ENCODE peak calls at places on chromosomes 5 and 9, in four cellular contexts. B is heart left ventricle, G is MCF 10A, J is HFFc6. F is an unnamed sample.

GRCh38 chr5:1295650-1296037 is 776 bp upstream of the TERT start:
- DNase-seq in B (peak; percentile 61), J (no peak), G (no peak), F (no peak)

GRCh38 chr5:154422298-154422697 is 23.5 kb upstream of the SAP30L start:
- DNase-seq in B (no peak), G (no peak), J (no peak), F (no peak)

GRCh38 chr9:87535817-87536539 is 38.3 kb downstream of the DAPK1 start:
- DNase-seq in G (no peak), B (no peak), J (no peak), F (peak; percentile 46)

GRCh38 chr9:35790385-35791291 is 753 bp upstream of the NPR2 start:
- DNase-seq in B (peak; percentile 68), G (peak; percentile 78), J (peak; percentile 73), F (peak; percentile 90)

GRCh38 chr9:34252670-34253459 is 74.0 kb downstream of the UBAP1 start:
- DNase-seq in J (peak; percentile 56), B (no peak), G (peak; percentile 64), F (peak; percentile 61)

GRCh38 chr5:16489322-16489791 is 23.8 kb upstream of the ZNF622 start:
- DNase-seq in J (peak; percentile 60), G (peak; percentile 48), B (no peak), F (peak; percentile 21)

GRCh38 chr5:52809884-52810283 is 22.2 kb downstream of the ITGA1 start:
- DNase-seq in G (peak; percentile 30), B (no peak), J (peak; percentile 45), F (no peak)

GRCh38 chr9:75175395-75175794 is 87.1 kb downstream of the OSTF1 start:
- DNase-seq in G (no peak), J (no peak), B (no peak), F (no peak)

GRCh38 chr9:93210324-93210973 is 26.5 kb downstream of the WNK2 start:
- DNase-seq in B (peak; percentile 61), G (no peak), J (no peak), F (no peak)

GRCh38 chr9:78196258-78196657 is 39.6 kb upstream of the CEP78 start:
- DNase-seq in G (no peak), B (no peak), J (no peak), F (no peak)

GRCh38 chr9:108234811-108235210 is 621.0 kb downstream of the ACTL7B start:
- DNase-seq in J (no peak), G (no peak), B (no peak), F (no peak)

GRCh38 chr5:19802686-19803085 is 185.3 kb downstream of the CDH18 start:
- DNase-seq in J (no peak), G (no peak), B (no peak), F (no peak)

GRCh38 chr5:143135832-143136551 is 267.5 kb downstream of the NR3C1 start:
- DNase-seq in J (no peak), B (no peak), G (no peak), F (no peak)

DNA sequence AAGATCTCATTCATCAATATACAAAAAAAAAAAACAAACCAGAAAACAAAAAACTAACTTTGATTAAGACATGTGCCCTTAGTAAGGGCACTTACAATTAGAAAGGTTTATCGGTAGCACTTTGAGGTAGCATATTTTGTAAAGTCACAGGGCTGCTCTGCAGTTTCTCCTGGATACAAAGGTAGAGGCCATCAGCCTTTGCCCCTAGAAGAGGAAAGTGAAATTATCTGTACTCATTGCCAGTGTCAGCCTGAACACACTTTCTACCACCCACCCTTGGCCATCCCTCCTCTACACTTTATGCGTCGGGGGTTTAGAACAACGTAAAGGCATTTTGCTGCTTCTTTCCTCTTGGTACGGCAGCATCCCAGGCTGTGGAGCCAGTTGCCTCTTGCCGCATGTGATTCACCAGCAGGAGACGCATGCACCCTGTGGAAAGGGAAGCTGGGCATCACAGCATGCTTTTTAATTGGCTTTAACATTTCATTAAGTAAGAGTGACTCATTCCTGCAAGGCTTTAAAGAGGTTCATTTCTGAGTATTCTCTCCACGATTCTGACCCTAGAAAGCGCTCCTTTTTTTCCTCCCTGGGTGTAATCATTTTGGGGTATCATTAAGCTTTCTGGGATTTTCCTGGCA is 84.6 kb downstream of the CEMIP2 start:
- DNase-seq in J (peak; percentile 86), G (peak; percentile 88), B (no peak), F (no peak)
- TF ChIP-seq CTCF in J (peak; percentile 73), G (peak; percentile 62), B (peak; percentile 32), F (no peak)

GRCh38 chr5:76483433-76483832 is 80.3 kb downstream of the IQGAP2 start:
- DNase-seq in J (no peak), B (no peak), G (no peak), F (no peak)
- TF ChIP-seq CTCF in J (peak; percentile 35), B (no peak), G (no peak), F (no peak)

GRCh38 chr9:135222991-135223760 is 135.7 kb downstream of the OLFM1 start:
- DNase-seq in G (no peak), B (peak; percentile 28), J (no peak), F (no peak)

GRCh38 chr9:135220601-135221575 is 133.4 kb downstream of the OLFM1 start:
- DNase-seq in J (no peak), G (no peak), B (peak; percentile 59), F (no peak)

GRCh38 chr9:135221576-135221950 is 134.1 kb downstream of the OLFM1 start:
- DNase-seq in J (no peak), G (no peak), B (peak; percentile 18), F (no peak)

GRCh38 chr9:135223831-135224230 is 136.4 kb downstream of the OLFM1 start:
- DNase-seq in G (no peak), J (no peak), B (peak; percentile 33), F (no peak)

DNA sequence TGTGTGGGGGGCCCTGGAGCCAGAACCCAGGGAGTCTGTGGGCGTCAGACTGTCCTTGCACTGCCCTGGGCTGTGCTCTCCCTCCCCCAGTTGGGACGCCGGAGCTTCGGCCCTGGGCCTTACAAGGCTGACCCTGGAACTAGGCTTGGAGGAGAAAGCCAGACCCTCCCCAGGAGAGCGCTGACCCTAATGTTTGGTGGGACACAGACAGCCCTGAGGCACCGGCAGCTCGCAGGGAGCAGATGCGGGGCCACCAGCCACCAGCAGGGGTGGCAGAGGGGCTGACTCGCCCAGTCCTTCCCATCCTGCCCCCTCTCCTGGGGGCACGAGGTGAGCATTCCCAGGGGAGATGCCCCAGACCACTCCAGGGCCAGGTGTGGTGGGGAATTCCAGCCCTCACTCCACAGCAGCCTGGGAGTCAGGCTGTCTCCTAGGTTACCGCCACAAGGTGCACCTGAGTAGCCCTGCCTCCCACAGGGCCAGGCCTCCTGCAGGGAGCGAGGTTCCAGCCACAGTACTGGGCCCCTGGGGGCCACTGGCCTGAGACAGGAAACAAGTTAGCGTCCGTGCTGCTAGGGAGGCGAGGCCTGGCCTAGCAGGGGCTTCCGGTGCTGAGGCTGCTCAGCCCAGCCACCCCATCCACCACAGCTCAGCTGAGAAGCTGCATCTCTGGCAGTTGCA is 134.6 kb downstream of the OLFM1 start:
- DNase-seq in J (no peak), B (peak; percentile 56), G (no peak), F (no peak)
- TF ChIP-seq CTCF in J (no peak), B (no peak), G (peak; percentile 5), F (no peak)

DNA sequence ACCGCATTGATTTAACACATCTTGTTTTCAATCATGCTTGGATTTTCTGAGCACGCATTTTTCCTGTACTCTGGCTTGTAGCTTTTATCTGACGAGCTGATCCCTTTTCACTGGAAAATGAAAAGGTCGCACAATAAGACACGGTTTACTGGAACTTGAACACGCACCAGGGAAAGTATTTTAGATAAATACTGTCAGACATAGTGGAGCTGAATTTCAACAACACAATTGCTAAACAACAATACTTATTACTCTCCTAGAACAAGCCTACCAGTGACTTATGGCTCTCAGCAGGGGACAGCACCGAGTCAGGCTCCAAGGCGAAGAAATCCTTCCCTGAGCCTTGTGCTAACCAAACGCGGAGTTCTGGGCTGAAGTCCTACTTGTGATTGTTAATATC is 359.8 kb downstream of the EBF1 start:
- DNase-seq in B (no peak), G (no peak), J (no peak), F (no peak)
- TF ChIP-seq CTCF in B (peak; percentile 58), G (no peak), J (no peak), F (no peak)

GRCh38 chr9:36793277-36793676 is 220.6 kb downstream of the MELK start:
- DNase-seq in B (no peak), J (no peak), G (no peak), F (no peak)
- TF ChIP-seq CTCF in B (no peak), J (peak; percentile 70), G (peak; percentile 36), F (no peak)

GRCh38 chr5:172389578-172390112 is 64.7 kb downstream of the SH3PXD2B start:
- DNase-seq in B (no peak), G (no peak), J (no peak), F (no peak)
- TF ChIP-seq CTCF in B (no peak), G (no peak), J (peak; percentile 40), F (no peak)

GRCh38 chr5:32916648-32917047 is 205.5 kb downstream of the NPR3 start:
- DNase-seq in G (peak; percentile 66), B (no peak), J (peak; percentile 32), F (no peak)
- TF ChIP-seq CTCF in G (peak; percentile 64), B (peak; percentile 51), J (peak; percentile 85), F (no peak)

F was measured in GM20000.